ENCODE peak calls at places on chromosomes 12 and 14, in five cellular contexts. T is ovary, P is neural progenitor cell, E is lower lobe of right lung, K is uterus. Z is an unnamed sample.

GRCh38 chr12:52720487-52720886 is 17.2 kb upstream of the KRT77 start:
- DNase-seq in P (no peak), T (no peak), K (no peak), E (no peak), Z (no peak)

GRCh38 chr14:85061256-85061655 is 468.7 kb upstream of the FLRT2 start:
- DNase-seq in P (no peak), E (no peak), T (no peak), K (no peak), Z (no peak)

GRCh38 chr12:80494836-80495235 is 50.8 kb downstream of the PTPRQ start:
- DNase-seq in T (no peak), K (no peak), E (no peak), P (no peak), Z (no peak)

GRCh38 chr14:49134940-49135339 is 451.2 kb downstream of the RPS29 start:
- DNase-seq in K (no peak), P (peak), T (peak), E (no peak), Z (no peak)

GRCh38 chr12:125083092-125083491 is 17.9 kb downstream of the AACS start:
- DNase-seq in E (no peak), P (no peak), T (no peak), K (no peak), Z (no peak)

GRCh38 chr12:613996-614726 is 49.1 kb downstream of the NINJ2 start:
- DNase-seq in T (no peak), E (peak), K (no peak), P (peak), Z (no peak)

GRCh38 chr14:29536886-29537511 is 390.6 kb downstream of the PRKD1 start:
- DNase-seq in E (no peak), K (no peak), P (no peak), T (no peak), Z (no peak)

GRCh38 chr12:96235497-96235826 is 41.3 kb downstream of the ELK3 start:
- DNase-seq in K (no peak), T (no peak), P (no peak), E (no peak), Z (no peak)

GRCh38 chr12:122873540-122873939 is 22.4 kb downstream of the VPS37B start:
- DNase-seq in P (no peak), E (no peak), T (no peak), K (no peak), Z (peak)

GRCh38 chr12:108400060-108400459 is 60.9 kb upstream of the CMKLR1 start:
- DNase-seq in E (no peak), P (no peak), K (no peak), T (no peak), Z (no peak)

GRCh38 chr14:100736269-100737180 is 9.8 kb downstream of the DLK1 start:
- DNase-seq in T (peak), K (peak), P (peak), E (no peak), Z (no peak)

GRCh38 chr12:54306925-54307731 is 6.3 kb upstream of the NFE2 start:
- DNase-seq in T (peak), K (peak), P (no peak), E (peak), Z (no peak)

GRCh38 chr14:92702441-92702918 is 45.9 kb downstream of the LGMN start:
- DNase-seq in E (no peak), K (no peak), T (no peak), P (no peak), Z (no peak)

GRCh38 chr14:61284001-61284400 is 2.9 kb upstream of the TMEM30B start:
- DNase-seq in E (no peak), K (no peak), T (no peak), P (no peak), Z (no peak)

GRCh38 chr12:56122637-56123036 is 4.6 kb downstream of the ZC3H10 start:
- DNase-seq in T (no peak), K (no peak), E (no peak), P (no peak), Z (no peak)

GRCh38 chr12:9273276-9273675 is 65.1 kb upstream of the PZP start:
- DNase-seq in E (no peak), T (no peak), P (no peak), K (no peak), Z (no peak)

GRCh38 chr12:106022568-106023012 is 116.2 kb downstream of the NUAK1 start:
- DNase-seq in T (no peak), K (no peak), E (no peak), P (no peak), Z (no peak)

GRCh38 chr12:133058203-133059125 is 21.2 kb downstream of the ZNF84 start:
- DNase-seq in K (no peak), T (no peak), E (no peak), P (no peak), Z (no peak)

GRCh38 chr12:48542300-48542928 is 17.0 kb downstream of the OR8S1 start:
- DNase-seq in T (no peak), P (peak), E (peak), K (no peak), Z (no peak)

GRCh38 chr12:43883748-43884147 is 47.9 kb downstream of the TMEM117 start:
- DNase-seq in T (no peak), K (no peak), E (no peak), P (no peak), Z (no peak)

GRCh38 chr12:87728936-87729593 is 300.1 kb downstream of the C12orf50 start:
- DNase-seq in T (no peak), E (no peak), P (no peak), K (no peak), Z (no peak)

GRCh38 chr12:124921200-124922008 is 7.0 kb upstream of the UBC start:
- DNase-seq in T (peak), K (peak), E (peak), P (peak), Z (no peak)

GRCh38 chr12:124451637-124452243 is 115.7 kb downstream of the NCOR2 start:
- DNase-seq in K (no peak), E (no peak), P (no peak), T (no peak), Z (no peak)

GRCh38 chr12:58877243-58877743 is 43.0 kb downstream of the LRIG3 start:
- DNase-seq in E (no peak), T (no peak), K (no peak), P (no peak), Z (no peak)

GRCh38 chr14:53306267-53306721 is 153.2 kb upstream of the DDHD1 start:
- DNase-seq in E (no peak), K (peak), T (peak), P (peak), Z (no peak)

GRCh38 chr14:75700295-75700694 is 39.2 kb downstream of the TTLL5 start:
- DNase-seq in P (no peak), K (no peak), E (peak), T (no peak), Z (no peak)

GRCh38 chr12:12333407-12333831 is 16.6 kb downstream of the MANSC1 start:
- DNase-seq in E (no peak), K (peak), T (no peak), P (no peak), Z (no peak)

GRCh38 chr14:94538070-94538740 is 23.0 kb upstream of the SERPINA4 start:
- DNase-seq in K (no peak), P (no peak), T (no peak), E (no peak), Z (no peak)

GRCh38 chr14:69093551-69094421 is 59.1 kb downstream of the DCAF5 start:
- DNase-seq in T (no peak), E (no peak), K (no peak), P (peak), Z (no peak)

GRCh38 chr12:2129076-2129475 is 76.3 kb downstream of the CACNA1C start:
- DNase-seq in E (no peak), P (no peak), T (no peak), K (no peak), Z (no peak)

GRCh38 chr12:129579879-129580278 is 323.9 kb downstream of the TMEM132D start:
- DNase-seq in P (no peak), K (no peak), T (no peak), E (no peak), Z (no peak)
- TF ChIP-seq CTCF in P (no peak), K (no peak), T (no peak), E (no peak), Z (no peak)

GRCh38 chr14:102421366-102422057 is 58.8 kb downstream of the TECPR2 start:
- DNase-seq in K (no peak), T (no peak), P (peak), E (no peak), Z (no peak)
- H3K4me3 ChIP-seq in K (no peak), T (no peak), P (no peak), E (no peak), Z (no peak)

GRCh38 chr12:119006749-119007148 is 25.4 kb downstream of the SRRM4 start:
- DNase-seq in P (peak), T (no peak), E (no peak), K (no peak), Z (no peak)
- H3K27ac ChIP-seq in P (no peak), T (no peak), E (no peak), K (no peak), Z (no peak)

GRCh38 chr12:104701756-104702155 is 245.0 kb downstream of the CHST11 start:
- DNase-seq in T (no peak), E (no peak), P (no peak), K (no peak), Z (no peak)

GRCh38 chr12:104700324-104700723 is 243.6 kb downstream of the CHST11 start:
- DNase-seq in T (no peak), P (no peak), E (no peak), K (no peak), Z (no peak)

GRCh38 chr12:104701301-104701700 is 244.6 kb downstream of the CHST11 start:
- DNase-seq in K (no peak), T (no peak), E (no peak), P (no peak), Z (no peak)

GRCh38 chr12:104698871-104699270 is 242.1 kb downstream of the CHST11 start:
- DNase-seq in E (no peak), P (no peak), K (no peak), T (no peak), Z (no peak)

GRCh38 chr12:104699489-104700194 is 242.9 kb downstream of the CHST11 start:
- DNase-seq in E (no peak), P (no peak), T (no peak), K (no peak), Z (no peak)
- TF ChIP-seq CTCF in E (no peak), P (no peak), T (no peak), K (no peak), Z (no peak)

DNA sequence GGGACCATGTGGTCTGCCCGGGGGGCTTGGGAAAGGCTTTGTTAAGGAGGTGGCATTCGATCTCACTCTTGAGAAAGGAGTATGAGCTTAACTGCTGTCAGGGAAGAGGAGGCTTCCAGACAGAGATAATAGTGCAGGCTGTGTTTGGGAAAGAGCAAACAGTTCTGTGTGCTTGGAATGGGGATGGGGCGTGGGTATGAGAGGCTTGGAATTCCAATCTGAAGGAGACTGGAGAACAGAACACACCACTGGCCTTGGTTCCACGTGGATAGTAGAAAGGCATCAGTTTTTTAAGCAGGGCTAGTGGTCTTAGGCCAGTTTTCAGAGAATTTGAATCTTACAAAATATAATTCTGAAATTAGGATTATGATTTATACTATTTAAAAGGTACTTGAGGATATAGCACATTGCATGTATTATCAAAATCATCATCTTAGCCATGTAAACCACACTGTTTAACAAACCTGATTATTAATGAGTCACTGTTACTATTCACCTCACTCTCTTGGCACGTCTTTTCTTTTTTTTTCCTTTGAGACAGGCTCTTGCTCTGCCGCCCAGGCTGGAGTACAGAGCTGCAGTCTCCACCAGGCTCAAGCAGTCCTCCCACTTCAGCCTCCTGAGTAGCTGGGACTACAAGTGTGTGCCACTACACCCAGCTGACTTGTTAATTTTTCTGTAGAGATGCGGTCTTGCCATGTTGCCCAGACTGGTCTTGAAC is 38.5 kb upstream of the KCNK13 start:
- DNase-seq in T (no peak), K (no peak), E (no peak), P (no peak), Z (no peak)
- H3K4me3 ChIP-seq in T (no peak), K (no peak), E (no peak), P (no peak), Z (no peak)